ENCODE peak calls at places on chromosome 7, in nine cellular contexts. E is activated CD4-positive, alpha-beta T cell treated with anti-CD3 and anti-CD28 coated beads, Interleukin-2, amount 50 U/mL, for 1 hour; F is NCI-H460; J is coronary artery; C is ELF-1; I is stomach; L is activated CD8-positive, alpha-beta memory T cell treated with anti-CD3 and anti-CD28 coated beads, Interleukin-2, amount 50 U/mL, for 4 hours; U is activated T-helper 1 cell treated with anti-CD3 and anti-CD28 coated beads, Interleukin-12 subunit alpha, Interleukin-12 subunit beta, Interleukin-2, Interleukin-4 antibody, amounts not matched to agents 30 ng/mL and 10 ng/mL and 1 ng/mL, durations not matched to agents 14 hours and 24 hours and 36 hours; R is left ventricle myocardium inferior. V is an unnamed sample.

GRCh38 chr7:109101332-109101731 is 531.7 kb downstream of the DNAJB9 start:
- DNase-seq in E (no peak), F (no peak), J (no peak), C (no peak), I (no peak), L (no peak), U (no peak), R (no peak), V (no peak)

GRCh38 chr7:30906520-30907240 is 5.0 kb upstream of the AQP1 start:
- DNase-seq in E (no peak), F (no peak), J (no peak), C (no peak), I (no peak), L (no peak), U (no peak), R (no peak), V (no peak)

GRCh38 chr7:141263508-141263907 is 189.6 kb downstream of the TMEM178B start:
- DNase-seq in E (no peak), F (no peak), J (no peak), C (no peak), I (no peak), L (no peak), U (peak; percentile 33), R (no peak), V (no peak)

GRCh38 chr7:114889646-114890285 is 32.1 kb upstream of the MDFIC start:
- DNase-seq in E (no peak), F (peak; percentile 73), J (no peak), C (no peak), I (no peak), L (no peak), U (peak; percentile 6), R (no peak), V (peak; percentile 88)

GRCh38 chr7:128869138-128869943 is 6.7 kb downstream of the ATP6V1F start:
- DNase-seq in E (peak; percentile 39), F (no peak), J (no peak), C (peak; percentile 59), I (peak; percentile 69), L (peak; percentile 44), U (peak; percentile 35), R (peak; percentile 42), V (no peak)

GRCh38 chr7:77698042-77698625 is 1.9 kb downstream of the RSBN1L start:
- DNase-seq in E (no peak), F (no peak), J (no peak), C (no peak), I (no peak), L (no peak), U (no peak), R (no peak), V (no peak)

GRCh38 chr7:126495001-126495400 is 757.7 kb downstream of the GRM8 start:
- DNase-seq in E (no peak), F (no peak), J (no peak), C (no peak), I (no peak), L (no peak), U (no peak), R (no peak), V (no peak)

GRCh38 chr7:130368347-130368746 is 11.9 kb upstream of the CPA1 start:
- DNase-seq in E (no peak), F (no peak), J (no peak), C (no peak), I (no peak), L (no peak), U (no peak), R (no peak), V (no peak)

GRCh38 chr7:28239823-28240204 is 59.2 kb upstream of the JAZF1 start:
- DNase-seq in E (no peak), F (no peak), J (no peak), C (no peak), I (no peak), L (no peak), U (no peak), R (no peak), V (no peak)

GRCh38 chr7:127702938-127703337 is 50.9 kb downstream of the SND1 start:
- DNase-seq in E (no peak), F (no peak), J (no peak), C (no peak), I (no peak), L (no peak), U (no peak), R (no peak), V (no peak)